ENCODE peak calls at places on chromosomes 2 and 18, in seven cellular contexts. A, I, Y, W, P, H and M are unnamed samples.

GRCh38 chr2:236207472-236207871 is 39.3 kb upstream of the GBX2 start:
- DNase-seq in H (no peak), W (no peak), P (no peak), A (no peak), I (no peak), Y (no peak), M (no peak)

GRCh38 chr18:52237551-52237950 is 102.4 kb upstream of the DCC start:
- DNase-seq in A (no peak), Y (no peak), W (no peak), I (no peak), P (no peak), H (no peak), M (no peak)

GRCh38 chr2:145287686-145288085 is 767.8 kb upstream of the ZEB2 start:
- DNase-seq in Y (no peak), A (no peak), W (no peak), H (no peak), I (no peak), P (no peak), M (no peak)

GRCh38 chr2:64842030-64842429 is 147.2 kb upstream of the SLC1A4 start:
- DNase-seq in P (no peak), W (no peak), A (no peak), Y (no peak), I (no peak), H (no peak), M (no peak)

GRCh38 chr2:218995972-218996644 is 2.9 kb upstream of the CRYBA2 start:
- DNase-seq in A (peak; percentile 65), P (peak; percentile 57), H (peak; percentile 96), W (peak; percentile 90), I (peak; percentile 79), Y (peak; percentile 94), M (peak; percentile 67)

GRCh38 chr2:182228741-182229140 is 198.1 kb downstream of the PDE1A start:
- DNase-seq in Y (no peak), H (no peak), P (no peak), A (no peak), W (no peak), I (no peak), M (no peak)

GRCh38 chr2:932320-933221 is 18.1 kb upstream of the SNTG2 start:
- DNase-seq in A (no peak), H (peak; percentile 68), I (no peak), Y (no peak), P (no peak), W (no peak), M (no peak)

GRCh38 chr2:99691931-99692330 is 202.1 kb upstream of the REV1 start:
- DNase-seq in I (no peak), P (no peak), Y (no peak), A (no peak), W (no peak), H (peak; percentile 73), M (no peak)

GRCh38 chr2:236216711-236217110 is 47.5 kb downstream of the ASB18 start:
- DNase-seq in H (peak; percentile 18), A (no peak), Y (no peak), W (no peak), I (no peak), P (no peak), M (no peak)

GRCh38 chr2:216181953-216182352 is 72.8 kb downstream of the XRCC5 start:
- DNase-seq in I (no peak), P (no peak), W (no peak), Y (no peak), A (no peak), H (no peak), M (no peak)

GRCh38 chr18:28175930-28176673 is 828 bp downstream of the CDH2 start:
- DNase-seq in A (peak; percentile 46), I (no peak), Y (no peak), P (no peak), W (no peak), H (peak; percentile 74), M (no peak)

GRCh38 chr2:85264471-85264870 is 63.3 kb downstream of the TGOLN2 start:
- DNase-seq in Y (no peak), H (no peak), W (no peak), A (peak; percentile 54), I (no peak), P (no peak), M (no peak)

GRCh38 chr2:231648579-231649174 is 56.0 kb downstream of the TEX44 start:
- DNase-seq in H (peak; percentile 92), A (peak; percentile 65), Y (peak; percentile 72), W (peak; percentile 92), I (peak; percentile 64), P (peak; percentile 66), M (no peak)

GRCh38 chr2:188306271-188306670 is 14.6 kb downstream of the GULP1 start:
- DNase-seq in I (no peak), Y (no peak), A (no peak), H (no peak), P (no peak), W (no peak), M (no peak)

GRCh38 chr2:188308483-188308882 is 16.8 kb downstream of the GULP1 start:
- DNase-seq in I (no peak), P (no peak), A (no peak), H (no peak), Y (no peak), W (no peak), M (no peak)

GRCh38 chr2:188305271-188305670 is 13.6 kb downstream of the GULP1 start:
- DNase-seq in P (no peak), W (no peak), H (no peak), Y (no peak), I (no peak), A (no peak), M (no peak)

GRCh38 chr2:188307850-188308283 is 16.2 kb downstream of the GULP1 start:
- DNase-seq in H (no peak), I (no peak), A (peak; percentile 36), W (no peak), Y (no peak), P (no peak), M (no peak)

DNA sequence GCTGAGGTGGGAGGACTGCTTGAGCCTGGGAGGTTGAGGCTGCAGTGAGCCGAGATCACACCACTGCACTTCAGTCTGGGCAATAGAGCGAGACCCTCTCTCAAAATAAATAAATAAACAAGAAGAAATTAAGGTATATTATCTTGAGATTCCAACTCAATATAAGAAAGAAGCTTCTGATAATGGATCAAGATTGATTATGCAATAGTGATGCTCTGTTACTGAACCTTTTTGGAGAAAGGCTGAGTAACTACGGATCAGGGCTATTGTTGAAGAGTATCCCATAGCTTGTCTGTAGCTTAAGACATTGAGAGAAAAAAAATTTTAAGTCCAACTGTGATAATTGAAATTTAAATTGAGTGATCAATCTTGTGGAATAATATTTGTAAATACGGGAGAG is 17.7 kb downstream of the GULP1 start:
- DNase-seq in A (no peak), I (no peak), W (no peak), Y (no peak), P (no peak), H (no peak), M (no peak)
- H3K27ac ChIP-seq in A (no peak overlapping the region), I (no peak overlapping the region), W (no peak overlapping the region), Y (no peak overlapping the region), P (no peak overlapping the region), H (no peak overlapping the region), M (no peak overlapping the region)

GRCh38 chr2:12428324-12428723 is 288.4 kb upstream of the TRIB2 start:
- DNase-seq in P (no peak), A (no peak), W (no peak), Y (no peak), I (no peak), H (no peak), M (no peak)
- H3K27ac ChIP-seq in P (no peak overlapping the region), A (no peak overlapping the region), W (no peak overlapping the region), Y (no peak overlapping the region), I (no peak overlapping the region), H (no peak overlapping the region), M (no peak overlapping the region)

DNA sequence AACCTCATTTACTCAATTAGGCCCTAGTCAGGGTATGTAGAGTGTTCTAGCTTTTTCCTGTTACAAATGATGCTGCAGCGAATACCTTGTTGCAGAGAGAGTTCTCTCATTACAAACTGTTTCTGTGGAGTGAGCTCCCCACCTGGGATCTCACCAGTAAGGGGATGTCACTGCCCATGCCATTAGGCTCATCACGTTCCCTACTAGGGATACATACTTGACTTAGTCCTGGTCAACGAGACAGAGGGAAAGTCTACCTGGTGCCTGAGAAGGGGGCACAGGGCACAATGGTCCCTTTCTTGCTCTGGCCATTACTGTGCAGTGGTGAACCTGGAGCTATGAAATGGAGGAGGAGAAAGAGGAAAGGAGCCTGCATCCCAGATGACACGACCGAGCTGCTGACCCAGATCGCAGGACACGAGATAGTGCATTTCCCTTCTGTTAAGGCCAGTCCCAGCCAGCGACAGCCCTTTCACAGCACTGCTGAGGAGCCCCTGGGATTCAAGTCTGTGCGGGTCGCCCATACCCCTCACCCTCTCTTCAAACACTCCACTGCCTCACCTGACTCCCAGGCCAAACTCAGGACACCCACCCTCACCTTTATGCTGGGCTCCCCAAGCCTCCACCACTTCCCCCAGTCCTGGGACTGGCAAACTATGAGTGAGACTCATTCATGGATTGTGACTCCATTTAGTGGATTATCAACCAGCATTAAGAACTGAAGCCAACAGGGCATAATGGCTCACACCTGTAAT is 16.0 kb downstream of the MALL start:
- DNase-seq in Y (no peak), I (no peak), W (no peak), A (no peak), P (no peak), H (no peak), M (no peak)
- H3K27ac ChIP-seq in Y (peak overlapping the region; percentile 31), I (no peak overlapping the region), W (peak overlapping the region; percentile 95), A (peak overlapping the region; percentile 98), P (peak overlapping the region; percentile 83), H (peak overlapping the region; percentile 89), M (no peak overlapping the region)

GRCh38 chr2:195602687-195603086 is 54.3 kb upstream of the SLC39A10 start:
- DNase-seq in H (no peak), W (no peak), I (no peak), Y (no peak), A (no peak), P (no peak), M (no peak)
- H3K27ac ChIP-seq in H (no peak overlapping the region), W (no peak overlapping the region), I (no peak overlapping the region), Y (no peak overlapping the region), A (no peak overlapping the region), P (no peak overlapping the region), M (no peak overlapping the region)

GRCh38 chr18:70296781-70297180 is 7.9 kb downstream of the SOCS6 start:
- DNase-seq in H (no peak), A (no peak), P (no peak), I (no peak), Y (no peak), W (no peak), M (no peak)
- H3K27ac ChIP-seq in H (no peak overlapping the region), A (no peak overlapping the region), P (no peak overlapping the region), I (no peak overlapping the region), Y (no peak overlapping the region), W (no peak overlapping the region), M (no peak overlapping the region)

GRCh38 chr2:190340369-190340768 is 3.0 kb upstream of the INPP1 start:
- DNase-seq in I (no peak), A (no peak), P (no peak), Y (no peak), H (no peak), W (no peak), M (no peak)

GRCh38 chr2:190344275-190344827 is 962 bp downstream of the INPP1 start:
- DNase-seq in W (no peak), Y (peak; percentile 66), H (no peak), A (peak; percentile 54), P (peak; percentile 45), I (no peak), M (peak; percentile 67)

GRCh38 chr2:190343170-190343499 is 254 bp upstream of the INPP1 start:
- DNase-seq in I (no peak), A (no peak), Y (no peak), P (no peak), W (no peak), H (no peak), M (no peak)

GRCh38 chr2:190343500-190344274 is at the start of gene INPP1:
- DNase-seq in A (peak; percentile 79), P (peak; percentile 24), I (peak; percentile 48), Y (peak; percentile 59), W (peak; percentile 54), H (peak; percentile 94), M (peak; percentile 87)

GRCh38 chr2:190342601-190343000 is 788 bp upstream of the INPP1 start:
- DNase-seq in W (no peak), A (no peak), H (no peak), P (no peak), Y (no peak), I (no peak), M (no peak)
- H3K27ac ChIP-seq in W (peak overlapping the region; percentile 96), A (no peak overlapping the region), H (peak overlapping the region; percentile 93), P (peak overlapping the region; percentile 87), Y (peak overlapping the region; percentile 88), I (no peak overlapping the region), M (peak overlapping the region; percentile 86)